ENCODE peak calls at places on chromosomes 11 and 22, in six cellular contexts. W is GM23338, F is Karpas-422, U is IMR-90, T is GM23248, A is fibroblast of lung. K is an unnamed sample.

GRCh38 chr11:71221851-71222250 is 30.5 kb downstream of the SHANK2 start:
- DNase-seq in W (no peak), F (no peak), U (no peak), T (no peak), A (no peak), K (no peak)

GRCh38 chr11:62792193-62792575 is 378 bp upstream of the TMEM223 start:
- DNase-seq in W (peak; percentile 46), F (no peak), U (peak; percentile 18), T (no peak), A (no peak), K (peak; percentile 44)

GRCh38 chr11:26231252-26231661 is 100.7 kb upstream of the ANO3 start:
- DNase-seq in W (no peak), F (no peak), U (peak; percentile 94), T (peak; percentile 92), A (peak; percentile 81), K (no peak)

GRCh38 chr11:124861670-124862069 is 3.6 kb upstream of the ROBO3 start:
- DNase-seq in W (no peak), F (no peak), U (no peak), T (no peak), A (no peak), K (no peak)

GRCh38 chr22:38033522-38034277 is 23.5 kb upstream of the PICK1 start:
- DNase-seq in W (no peak), F (no peak), U (no peak), T (no peak), A (no peak), K (peak; percentile 66)

GRCh38 chr11:27717801-27718229 is 17.6 kb upstream of the BDNF start:
- DNase-seq in W (peak; percentile 70), F (no peak), U (no peak), T (peak; percentile 49), A (peak; percentile 43), K (peak; percentile 44)

GRCh38 chr11:1763796-1764661 is at the start of gene CTSD:
- DNase-seq in W (peak; percentile 91), F (peak; percentile 95), U (peak; percentile 69), T (peak; percentile 93), A (peak; percentile 77), K (peak; percentile 93)

GRCh38 chr11:112355726-112356125 is 95.1 kb upstream of the PLET1 start:
- DNase-seq in W (peak; percentile 63), F (peak; percentile 52), U (peak; percentile 35), T (peak; percentile 38), A (peak; percentile 19), K (peak; percentile 51)

GRCh38 chr11:63682045-63682915 is 980 bp downstream of the RTN3 start:
- DNase-seq in W (peak; percentile 66), F (peak; percentile 70), U (no peak), T (peak; percentile 74), A (peak; percentile 32), K (peak; percentile 63)

GRCh38 chr11:57551941-57552340 is 14.5 kb downstream of the SMTNL1 start:
- DNase-seq in W (no peak), F (no peak), U (no peak), T (no peak), A (no peak), K (no peak)

GRCh38 chr11:9273430-9274336 is 8.5 kb upstream of the DENND5A start:
- DNase-seq in W (no peak), F (no peak), U (peak; percentile 78), T (peak; percentile 61), A (peak; percentile 51), K (no peak)

GRCh38 chr11:34940026-34940677 is 23.7 kb downstream of the PDHX start:
- DNase-seq in W (no peak), F (peak; percentile 54), U (peak; percentile 33), T (peak; percentile 48), A (peak; percentile 12), K (no peak)

GRCh38 chr11:105022527-105022926 is 441 bp downstream of the CASP5 start:
- DNase-seq in W (no peak), F (no peak), U (no peak), T (no peak), A (no peak), K (no peak)

GRCh38 chr11:73186294-73186850 is 31.7 kb upstream of the P2RY2 start:
- DNase-seq in W (no peak), F (no peak), U (no peak), T (peak; percentile 70), A (no peak), K (no peak)

DNA sequence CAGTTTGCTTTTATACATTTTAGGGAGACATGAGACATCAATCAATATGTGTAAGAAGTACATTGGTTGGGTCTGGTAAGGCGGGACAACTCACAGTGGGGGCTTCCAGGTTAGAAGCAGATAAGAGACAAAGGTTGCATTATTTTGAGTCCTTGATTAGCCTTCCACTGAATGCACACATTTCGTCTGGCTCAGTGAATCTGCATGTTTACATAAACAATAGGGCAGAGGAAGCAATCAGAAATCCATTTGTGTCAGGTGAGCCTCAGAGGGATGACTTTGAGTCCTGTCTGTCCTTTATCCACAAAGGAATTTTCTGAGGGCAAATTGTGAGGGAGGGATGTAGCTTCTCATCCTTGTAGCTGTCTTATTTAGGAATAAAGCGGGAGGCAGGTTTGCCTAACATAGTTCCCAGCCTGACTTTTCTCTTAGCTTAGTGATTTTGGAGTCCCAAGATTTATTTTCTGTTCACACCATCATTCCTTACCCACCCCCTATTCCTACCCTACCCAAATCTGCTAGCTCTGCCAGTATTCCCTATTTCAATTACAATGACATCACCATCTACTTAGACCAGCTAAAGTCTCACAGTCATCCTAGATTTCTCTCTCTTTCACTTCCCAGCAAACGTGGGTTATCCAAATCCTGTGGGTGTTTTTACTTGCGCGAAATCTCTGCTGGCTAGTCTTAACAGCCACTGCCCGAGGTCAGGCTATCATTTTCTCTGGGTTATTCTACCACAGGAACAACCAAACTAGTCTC is 2.9 kb downstream of the SC5D start:
- DNase-seq in W (no peak), F (no peak), U (no peak), T (no peak), A (no peak), K (peak; percentile 61)
- H3K4me1 ChIP-seq in W (peaks cover 64% of the 10 kb centered on the region), F (peaks cover 19% of the 10 kb centered on the region), U (no peaks in the 10 kb centered on the region), T (peaks cover 7% of the 10 kb centered on the region), A (peaks cover 6% of the 10 kb centered on the region), K (peaks cover 37% of the 10 kb centered on the region)

GRCh38 chr11:134529212-134530096 is 117.4 kb upstream of the B3GAT1 start:
- DNase-seq in W (no peak), F (no peak), U (no peak), T (no peak), A (no peak), K (no peak)
- H3K4me2 ChIP-seq in W (no peak overlapping the region), F (no peak overlapping the region), U (no peak overlapping the region), T (no peak overlapping the region), A (no peak overlapping the region), K (no peak overlapping the region)

GRCh38 chr11:67119577-67120391 is 721 bp downstream of the KDM2A start:
- DNase-seq in W (peak; percentile 44), F (peak; percentile 77), U (no peak), T (peak; percentile 63), A (no peak), K (peak; percentile 66)
- H3K4me1 ChIP-seq in W (peaks cover 24% of the 10 kb centered on the region), F (peaks cover 19% of the 10 kb centered on the region), U (peaks cover 8% of the 10 kb centered on the region), T (peaks cover 13% of the 10 kb centered on the region), A (peaks cover 5% of the 10 kb centered on the region), K (peaks cover 23% of the 10 kb centered on the region)

GRCh38 chr11:10407055-10407454 is 48.0 kb upstream of the AMPD3 start:
- DNase-seq in W (no peak), F (no peak), U (peak; percentile 63), T (peak; percentile 90), A (no peak), K (no peak)

GRCh38 chr11:10410106-10410843 is 44.8 kb upstream of the AMPD3 start:
- DNase-seq in W (no peak), F (no peak), U (no peak), T (no peak), A (no peak), K (no peak)

GRCh38 chr11:10405858-10406592 is 49.0 kb upstream of the AMPD3 start:
- DNase-seq in W (peak; percentile 92), F (peak; percentile 90), U (peak; percentile 92), T (peak; percentile 96), A (peak; percentile 91), K (peak; percentile 88)

GRCh38 chr11:10409207-10409661 is 45.8 kb upstream of the AMPD3 start:
- DNase-seq in W (no peak), F (no peak), U (no peak), T (peak; percentile 15), A (no peak), K (no peak)

GRCh38 chr11:10407749-10408472 is 47.2 kb upstream of the AMPD3 start:
- DNase-seq in W (no peak), F (no peak), U (no peak), T (peak; percentile 23), A (no peak), K (no peak)
- H3K4me2 ChIP-seq in W (no peak overlapping the region), F (no peak overlapping the region), U (no peak overlapping the region), T (peak overlapping the region; percentile 59), A (no peak overlapping the region), K (no peak overlapping the region)

GRCh38 chr11:77091146-77091940 is 11.3 kb upstream of the OMP start:
- DNase-seq in W (peak; percentile 93), F (peak; percentile 90), U (peak; percentile 65), T (peak; percentile 82), A (peak; percentile 71), K (peak; percentile 87)
- H3K4me1 ChIP-seq in W (no peaks in the 10 kb centered on the region), F (no peaks in the 10 kb centered on the region), U (no peaks in the 10 kb centered on the region), T (no peaks in the 10 kb centered on the region), A (no peaks in the 10 kb centered on the region), K (peaks cover 8% of the 10 kb centered on the region)

GRCh38 chr11:19025799-19026406 is 34.6 kb downstream of the MRGPRX2 start:
- DNase-seq in W (no peak), F (no peak), U (peak; percentile 1), T (peak; percentile 41), A (no peak), K (no peak)
- H3K4me2 ChIP-seq in W (no peak overlapping the region), F (no peak overlapping the region), U (no peak overlapping the region), T (no peak overlapping the region), A (no peak overlapping the region), K (no peak overlapping the region)

DNA sequence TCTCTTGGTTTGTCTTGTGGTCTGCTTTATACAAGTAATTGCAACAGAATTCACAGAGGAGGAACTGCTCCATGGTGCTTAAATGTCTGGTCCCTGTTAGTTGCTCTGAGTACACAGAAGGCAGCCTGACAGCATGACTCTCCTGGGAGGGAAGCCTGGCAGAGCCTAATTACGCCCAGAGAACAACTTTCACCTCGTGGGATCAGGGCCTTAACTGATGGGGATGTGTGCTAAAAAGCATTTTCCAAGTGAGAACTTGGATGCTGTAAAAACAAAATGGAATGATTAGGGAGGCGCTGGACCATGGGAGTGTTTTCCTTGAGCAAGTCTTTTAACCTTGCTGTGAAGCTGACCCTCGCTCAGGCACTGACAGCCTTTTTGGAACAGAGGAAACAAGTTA is 154.0 kb upstream of the TENM4 start:
- DNase-seq in W (no peak), F (no peak), U (no peak), T (no peak), A (no peak), K (no peak)
- H3K4me1 ChIP-seq in W (no peaks in the 10 kb centered on the region), F (no peaks in the 10 kb centered on the region), U (no peaks in the 10 kb centered on the region), T (no peaks in the 10 kb centered on the region), A (no peaks in the 10 kb centered on the region), K (peaks cover 18% of the 10 kb centered on the region)

DNA sequence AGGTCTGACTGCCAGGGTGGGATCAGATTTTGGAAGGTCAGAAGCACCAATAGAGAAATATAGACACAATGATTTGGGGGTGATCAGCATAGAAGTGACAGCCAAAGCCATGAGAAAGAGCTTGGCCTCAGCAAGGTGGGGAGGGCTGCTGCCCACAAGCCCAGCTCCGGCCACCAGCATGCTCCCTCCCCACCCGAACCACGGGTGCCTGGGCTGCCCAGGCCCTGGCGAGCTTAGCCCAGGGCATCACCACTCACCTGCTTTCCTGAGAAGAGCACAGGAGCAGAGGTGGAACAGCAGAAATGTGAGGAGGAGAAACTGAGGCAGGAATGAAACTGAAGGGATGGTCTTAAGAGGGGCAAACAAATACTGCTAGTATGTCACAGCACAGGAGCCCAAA is 48.8 kb downstream of the LRFN4 start:
- DNase-seq in W (no peak), F (no peak), U (no peak), T (no peak), A (no peak), K (no peak)
- H3K4me2 ChIP-seq in W (no peak overlapping the region), F (no peak overlapping the region), U (no peak overlapping the region), T (no peak overlapping the region), A (no peak overlapping the region), K (no peak overlapping the region)